ENCODE peak calls at places on chromosome 6, in nine cellular contexts. F is A549; Y is stimulated activated naive CD4-positive, alpha-beta T cell treated with Interleukin-2 at 50 U/mL for 16 hours; B is small intestine; W is NCI-H2081; G is GM12864; E is NCI-H1105; O is pons; V is transverse colon. Z is an unnamed sample.

GRCh38 chr6:77883849-77884248 is 231.0 kb downstream of the MEI4 start:
- DNase-seq in F (no peak), Y (no peak), B (no peak), W (no peak), G (no peak), E (no peak), O (no peak), V (no peak), Z (no peak)

GRCh38 chr6:105844275-105844848 is 241.8 kb upstream of the PRDM1 start:
- DNase-seq in F (no peak), Y (no peak), B (no peak), W (no peak), G (no peak), E (no peak), O (peak), V (no peak), Z (no peak)

GRCh38 chr6:79946773-79947190 is 571 bp downstream of the ELOVL4 start:
- DNase-seq in F (peak), Y (no peak), B (no peak), W (peak), G (no peak), E (peak), O (peak), V (no peak), Z (no peak)

GRCh38 chr6:138397128-138397814 is 6.8 kb upstream of the HEBP2 start:
- DNase-seq in F (no peak), Y (no peak), B (no peak), W (no peak), G (no peak), E (no peak), O (no peak), V (no peak), Z (peak)

GRCh38 chr6:110874880-110875547 is 429 bp downstream of the AMD1 start:
- DNase-seq in F (peak), Y (peak), B (peak), W (peak), G (no peak), E (peak), O (no peak), V (peak), Z (no peak)

GRCh38 chr6:74733830-74734591 is 471.8 kb downstream of the COL12A1 start:
- DNase-seq in F (no peak), Y (no peak), B (no peak), W (no peak), G (no peak), E (no peak), O (no peak), V (no peak), Z (no peak)

GRCh38 chr6:131173680-131174079 is 38.4 kb downstream of the AKAP7 start:
- DNase-seq in F (no peak), Y (no peak), B (no peak), W (no peak), G (no peak), E (no peak), O (no peak), V (no peak), Z (no peak)

GRCh38 chr6:52725530-52726192 is 37.6 kb downstream of the GSTA2 start:
- DNase-seq in F (peak), Y (no peak), B (peak), W (peak), G (no peak), E (peak), O (no peak), V (peak), Z (no peak)

GRCh38 chr6:118152524-118152923 is 245.5 kb downstream of the SLC35F1 start:
- DNase-seq in F (no peak), Y (no peak), B (no peak), W (no peak), G (no peak), E (no peak), O (no peak), V (no peak), Z (no peak)

GRCh38 chr6:101433141-101433540 is 39.6 kb downstream of the GRIK2 start:
- DNase-seq in F (no peak), Y (no peak), B (no peak), W (no peak), G (no peak), E (no peak), O (no peak), V (no peak), Z (no peak)

GRCh38 chr6:147381734-147382133 is 126.8 kb upstream of the SAMD5 start:
- DNase-seq in F (no peak), Y (no peak), B (no peak), W (no peak), G (no peak), E (no peak), O (no peak), V (no peak), Z (no peak)

GRCh38 chr6:125519367-125519766 is 217.6 kb upstream of the HDDC2 start:
- DNase-seq in F (no peak), Y (no peak), B (no peak), W (no peak), G (no peak), E (no peak), O (no peak), V (no peak), Z (no peak)

GRCh38 chr6:108737594-108738546 is 110.4 kb upstream of the ARMC2 start:
- DNase-seq in F (peak), Y (peak), B (peak), W (no peak), G (no peak), E (no peak), O (no peak), V (peak), Z (no peak)

GRCh38 chr6:106380407-106380806 is 19.9 kb downstream of the CRYBG1 start:
- DNase-seq in F (no peak), Y (no peak), B (no peak), W (no peak), G (no peak), E (no peak), O (no peak), V (no peak), Z (no peak)

GRCh38 chr6:42269553-42269952 is 51.9 kb upstream of the MRPS10 start:
- DNase-seq in F (no peak), Y (no peak), B (no peak), W (no peak), G (peak), E (no peak), O (no peak), V (peak), Z (no peak)

GRCh38 chr6:35078226-35078850 is 62.8 kb downstream of the TCP11 start:
- DNase-seq in F (no peak), Y (no peak), B (no peak), W (no peak), G (no peak), E (no peak), O (no peak), V (no peak), Z (no peak)

GRCh38 chr6:100257661-100258395 is 206.9 kb downstream of the SIM1 start:
- DNase-seq in F (peak), Y (no peak), B (no peak), W (peak), G (no peak), E (peak), O (peak), V (no peak), Z (no peak)

GRCh38 chr6:152461556-152461955 is 175.6 kb downstream of the SYNE1 start:
- DNase-seq in F (no peak), Y (no peak), B (no peak), W (no peak), G (no peak), E (no peak), O (no peak), V (no peak), Z (no peak)

GRCh38 chr6:32087574-32088486 is 21.3 kb downstream of the TNXB start:
- DNase-seq in F (peak), Y (peak), B (peak), W (peak), G (no peak), E (no peak), O (no peak), V (peak), Z (peak)

GRCh38 chr6:83430606-83431544 is at the start of gene ME1:
- DNase-seq in F (peak), Y (peak), B (peak), W (no peak), G (no peak), E (no peak), O (peak), V (peak), Z (no peak)

GRCh38 chr6:101803146-101803545 is 409.6 kb downstream of the GRIK2 start:
- DNase-seq in F (no peak), Y (no peak), B (no peak), W (no peak), G (no peak), E (no peak), O (no peak), V (no peak), Z (no peak)

GRCh38 chr6:44580901-44581300 is 193.4 kb downstream of the CDC5L start:
- DNase-seq in F (no peak), Y (no peak), B (no peak), W (no peak), G (no peak), E (no peak), O (no peak), V (no peak), Z (no peak)

GRCh38 chr6:105495515-105495914 is 92.6 kb upstream of the PREP start:
- DNase-seq in F (no peak), Y (no peak), B (no peak), W (no peak), G (no peak), E (no peak), O (no peak), V (no peak), Z (no peak)

GRCh38 chr6:168823397-168824020 is 382.5 kb downstream of the SMOC2 start:
- DNase-seq in F (no peak), Y (no peak), B (no peak), W (no peak), G (no peak), E (no peak), O (no peak), V (no peak), Z (no peak)

GRCh38 chr6:82750570-82750969 is 315.1 kb downstream of the UBE3D start:
- DNase-seq in F (no peak), Y (no peak), B (no peak), W (no peak), G (no peak), E (no peak), O (no peak), V (no peak), Z (no peak)

GRCh38 chr6:15504040-15504491 is 158.8 kb downstream of the DTNBP1 start:
- DNase-seq in F (no peak), Y (no peak), B (no peak), W (no peak), G (no peak), E (no peak), O (peak), V (peak), Z (no peak)

GRCh38 chr6:72858204-72858603 is 236.3 kb downstream of the KCNQ5 start:
- DNase-seq in F (no peak), Y (no peak), B (no peak), W (no peak), G (no peak), E (no peak), O (no peak), V (no peak), Z (no peak)

GRCh38 chr6:13014551-13015378 is 298.2 kb downstream of the PHACTR1 start:
- DNase-seq in F (no peak), Y (no peak), B (peak), W (no peak), G (no peak), E (peak), O (no peak), V (no peak), Z (no peak)

GRCh38 chr6:161429921-161430490 is 156.1 kb upstream of the AGPAT4 start:
- DNase-seq in F (peak), Y (no peak), B (no peak), W (no peak), G (no peak), E (no peak), O (no peak), V (no peak), Z (no peak)

GRCh38 chr6:21593412-21593926 is at the start of gene SOX4:
- DNase-seq in F (peak), Y (peak), B (peak), W (peak), G (peak), E (peak), O (peak), V (peak), Z (peak)

GRCh38 chr6:90787411-90787810 is 200.5 kb upstream of the MAP3K7 start:
- DNase-seq in F (no peak), Y (no peak), B (no peak), W (no peak), G (no peak), E (no peak), O (no peak), V (no peak), Z (no peak)

GRCh38 chr6:26420607-26421235 is 18.6 kb downstream of the BTN3A1 start:
- DNase-seq in F (peak), Y (no peak), B (no peak), W (no peak), G (no peak), E (no peak), O (peak), V (peak), Z (no peak)

GRCh38 chr6:17454316-17455005 is 61.1 kb downstream of the CAP2 start:
- DNase-seq in F (no peak), Y (no peak), B (no peak), W (no peak), G (no peak), E (no peak), O (no peak), V (no peak), Z (no peak)

GRCh38 chr6:106324726-106325335 is 729 bp downstream of the ATG5 start:
- DNase-seq in F (no peak), Y (no peak), B (no peak), W (no peak), G (no peak), E (no peak), O (peak), V (no peak), Z (no peak)

GRCh38 chr6:136146130-136146529 is 104.0 kb downstream of the MTFR2 start:
- DNase-seq in F (no peak), Y (no peak), B (no peak), W (no peak), G (no peak), E (no peak), O (no peak), V (no peak), Z (no peak)

GRCh38 chr6:17130786-17131185 is 28.9 kb downstream of the STMND1 start:
- DNase-seq in F (no peak), Y (no peak), B (no peak), W (no peak), G (no peak), E (no peak), O (no peak), V (no peak), Z (no peak)

GRCh38 chr6:154805288-154805911 is 72.2 kb downstream of the SCAF8 start:
- DNase-seq in F (peak), Y (no peak), B (peak), W (no peak), G (peak), E (peak), O (peak), V (no peak), Z (no peak)